ENCODE peak calls at places on chromosomes 12 and 14, in four cellular contexts. E is IMR-90, I is keratinocyte, U is K562. G is an unnamed sample. For H3K9me3 and H3K9me1, the result is how much of the 10 kb centered on the place peaks cover.

GRCh38 chr14:24816011-24816928 is 182.3 kb upstream of the GZMB start:
- DNase-seq in E (peak), I (no peak), U (no peak), G (no peak)

GRCh38 chr12:3661028-3661427 is 91.9 kb downstream of the CRACR2A start:
- DNase-seq in E (no peak), I (no peak), U (no peak), G (no peak)

GRCh38 chr12:85468356-85469157 is 188.5 kb downstream of the ALX1 start:
- DNase-seq in E (peak), I (peak), U (no peak), G (peak)

GRCh38 chr12:52672321-52672933 is 7.8 kb downstream of the KRT1 start:
- DNase-seq in E (no peak), I (peak), U (no peak), G (no peak)

GRCh38 chr12:109679716-109680520 is 33.7 kb upstream of the FAM222A start:
- DNase-seq in E (no peak), I (no peak), U (no peak), G (no peak)

GRCh38 chr12:27711957-27712356 is 1.3 kb downstream of the MRPS35 start:
- DNase-seq in E (no peak), I (no peak), U (no peak), G (no peak)

GRCh38 chr12:32261638-32262037 is 137.7 kb upstream of the FGD4 start:
- DNase-seq in E (no peak), I (no peak), U (no peak), G (no peak)

GRCh38 chr14:104924421-104925213 is at the start of gene PLD4:
- DNase-seq in E (no peak), I (no peak), U (no peak), G (no peak)

GRCh38 chr12:34401659-34402227 is 379.4 kb downstream of the ALG10 start:
- DNase-seq in E (no peak), I (no peak), U (peak), G (no peak)

GRCh38 chr14:67583711-67584644 is 16.1 kb downstream of the PIGH start:
- DNase-seq in E (peak), I (no peak), U (peak), G (peak)

GRCh38 chr14:105065280-105066228 is at the start of gene GPR132:
- DNase-seq in E (no peak), I (no peak), U (no peak), G (no peak)

GRCh38 chr14:58738876-58739275 is 101.1 kb downstream of the DACT1 start:
- DNase-seq in E (no peak), I (no peak), U (no peak), G (no peak)

DNA sequence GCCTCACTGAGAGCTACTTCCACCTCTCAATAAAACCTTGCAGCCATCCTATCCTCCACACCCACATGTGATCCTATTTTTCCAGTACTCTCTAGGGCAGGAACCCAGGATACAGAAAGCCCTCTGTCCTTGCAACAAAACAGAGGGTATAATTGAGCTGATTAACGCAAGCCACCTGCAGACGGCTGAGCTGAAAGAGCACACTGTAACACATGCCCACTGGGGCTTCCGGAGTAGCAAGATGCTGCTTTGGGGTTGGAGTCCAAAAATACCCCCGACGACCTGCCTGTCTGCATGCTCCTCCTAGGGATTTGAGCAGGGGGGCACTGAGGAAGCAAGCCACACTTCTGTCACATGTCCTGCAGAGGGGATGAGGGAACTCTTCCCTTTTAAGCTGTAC is 401.1 kb upstream of the FOXG1 start:
- DNase-seq in E (no peak), I (no peak), U (no peak), G (no peak)
- H3K9me3 ChIP-seq in E (under half), I (under half), U (under half), G (under half)

DNA sequence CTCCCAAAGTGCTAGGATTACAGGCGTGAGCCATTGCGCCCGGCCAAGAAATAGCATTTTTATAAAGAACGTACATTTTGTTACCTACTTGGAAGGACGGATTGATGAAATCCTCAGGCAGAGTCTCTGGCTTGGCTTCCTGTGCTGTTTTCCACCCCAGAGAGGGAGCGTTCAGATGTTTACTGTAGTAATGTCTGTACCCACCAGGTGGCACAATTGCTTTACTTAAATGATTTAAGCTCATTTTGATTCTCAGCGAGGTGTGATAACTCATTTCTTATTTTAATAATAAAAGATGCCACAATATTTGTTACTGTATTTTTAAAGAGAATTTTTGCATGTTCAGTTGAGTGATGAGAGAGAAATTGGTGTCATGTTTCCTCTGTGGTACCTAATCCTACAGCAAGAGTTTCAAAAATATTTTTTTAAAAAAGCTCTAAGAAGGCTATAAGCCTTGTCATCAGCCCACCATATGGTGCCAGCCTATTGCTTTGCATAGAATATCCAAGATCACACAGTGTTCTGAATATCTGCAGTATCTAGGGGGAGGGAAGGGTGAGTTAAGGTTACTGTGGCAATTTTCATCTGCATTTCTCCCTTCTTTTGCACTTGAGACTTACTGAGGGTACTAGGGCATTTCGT is 82.6 kb upstream of the TRAF3 start:
- DNase-seq in E (peak), I (peak), U (peak), G (peak)
- H3K9ac ChIP-seq in E (no peak), I (no peak), U (no peak), G (no peak)

DNA sequence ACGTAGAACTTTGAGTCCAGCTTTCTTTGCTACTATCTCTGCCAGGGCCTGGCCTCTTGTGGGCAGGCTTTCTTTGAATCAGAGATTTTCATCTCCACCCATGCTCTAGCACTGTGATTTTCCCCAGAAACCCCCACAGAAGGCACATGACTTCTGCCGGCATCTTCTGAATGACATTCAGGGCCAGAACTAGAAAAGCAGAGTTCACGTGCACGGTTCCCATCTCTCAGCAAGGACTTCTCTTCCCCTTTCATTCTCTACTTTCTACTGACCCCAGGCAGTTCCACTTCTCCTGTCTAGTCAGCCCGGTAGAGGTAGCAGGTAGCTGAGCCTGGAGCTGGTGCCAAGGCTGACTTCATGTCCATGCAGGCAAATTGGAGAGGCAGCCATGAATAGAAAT is 26.9 kb downstream of the BATF start:
- DNase-seq in E (no peak), I (no peak), U (no peak), G (no peak)
- H3K9me1 ChIP-seq in E (under half), I (under half), U (under half), G (under half)

GRCh38 chr14:36516719-36517241 is 3.3 kb downstream of the NKX2-1 start:
- DNase-seq in E (no peak), I (no peak), U (no peak), G (no peak)
- H3K9me3 ChIP-seq in E (under half), I (under half), U (under half), G (under half)

GRCh38 chr12:48447755-48448154 is 24.6 kb upstream of the ANP32D start:
- DNase-seq in E (no peak), I (no peak), U (no peak), G (no peak)

GRCh38 chr12:48442191-48442828 is 30.0 kb upstream of the ANP32D start:
- DNase-seq in E (no peak), I (no peak), U (no peak), G (no peak)

GRCh38 chr12:48451372-48451771 is 21.0 kb upstream of the ANP32D start:
- DNase-seq in E (no peak), I (no peak), U (no peak), G (no peak)

GRCh38 chr12:48445538-48445937 is 26.8 kb upstream of the ANP32D start:
- DNase-seq in E (no peak), I (no peak), U (no peak), G (no peak)

GRCh38 chr12:48446372-48446771 is 26.0 kb upstream of the ANP32D start:
- DNase-seq in E (no peak), I (no peak), U (no peak), G (peak)
- H3K9ac ChIP-seq in E (no peak), I (no peak), U (no peak), G (no peak)